ENCODE peak calls at places on chromosomes 13 and 19, in four cellular contexts. Z, D, S and A are unnamed samples.

GRCh38 chr19:7734220-7735203 is 2.6 kb upstream of the CLEC4G start:
- DNase-seq in Z (peak; percentile 30), D (no peak), S (peak; percentile 57), A (no peak)

GRCh38 chr19:46356670-46357055 is 9.8 kb downstream of the PPP5C start:
- DNase-seq in Z (peak; percentile 41), D (no peak), S (no peak), A (no peak)

GRCh38 chr13:58051807-58052375 is 420.3 kb downstream of the PCDH17 start:
- DNase-seq in Z (no peak), D (no peak), S (no peak), A (no peak)

GRCh38 chr13:87941244-87941643 is 270.1 kb downstream of the SLITRK5 start:
- DNase-seq in Z (no peak), D (no peak), S (no peak), A (no peak)

GRCh38 chr19:14761607-14762006 is 16.8 kb downstream of the ADGRE2 start:
- DNase-seq in Z (no peak), D (no peak), S (no peak), A (no peak)

GRCh38 chr19:18262917-18263316 is 11.3 kb downstream of the IQCN start:
- DNase-seq in Z (no peak), D (no peak), S (no peak), A (no peak)

GRCh38 chr19:49541914-49542313 is 14.1 kb downstream of the RCN3 start:
- DNase-seq in Z (no peak), D (no peak), S (no peak), A (no peak)

GRCh38 chr19:48308695-48309586 is 16.4 kb upstream of the EMP3 start:
- DNase-seq in Z (no peak), D (no peak), S (no peak), A (no peak)

GRCh38 chr13:35712907-35713685 is 236.6 kb upstream of the MAB21L1 start:
- DNase-seq in Z (no peak), D (peak; percentile 84), S (no peak), A (no peak)

GRCh38 chr13:113897161-113897560 is 33.3 kb upstream of the GAS6 start:
- DNase-seq in Z (no peak), D (peak; percentile 95), S (no peak), A (no peak)

GRCh38 chr19:4909172-4909896 is at the start of gene UHRF1:
- DNase-seq in Z (no peak), D (no peak), S (no peak), A (no peak)

GRCh38 chr19:48814895-48815294 is 4.1 kb upstream of the BCAT2 start:
- DNase-seq in Z (no peak), D (no peak), S (no peak), A (no peak)

GRCh38 chr19:19554074-19555023 is 16.3 kb downstream of the CILP2 start:
- DNase-seq in Z (no peak), D (no peak), S (peak; percentile 76), A (peak; percentile 65)

GRCh38 chr13:41601718-41602445 is 144.5 kb downstream of the RGCC start:
- DNase-seq in Z (no peak), D (no peak), S (no peak), A (no peak)

GRCh38 chr13:59494560-59494970 is 669.2 kb downstream of the DIAPH3 start:
- DNase-seq in Z (peak; percentile 66), D (peak; percentile 33), S (no peak), A (no peak)

GRCh38 chr13:73075546-73075945 is 16.7 kb downstream of the KLF5 start:
- DNase-seq in Z (no peak), D (no peak), S (no peak), A (peak; percentile 57)

GRCh38 chr13:103066991-103067390 is 774 bp upstream of the SLC10A2 start:
- DNase-seq in Z (no peak), D (no peak), S (no peak), A (no peak)

GRCh38 chr13:49055021-49055420 is 79.3 kb downstream of the FNDC3A start:
- DNase-seq in Z (no peak), D (no peak), S (no peak), A (no peak)

GRCh38 chr13:109151255-109151654 is 521.8 kb downstream of the MYO16 start:
- DNase-seq in Z (no peak), D (no peak), S (no peak), A (no peak)

GRCh38 chr19:12052571-12053169 is at the start of gene ZNF878:
- DNase-seq in Z (peak; percentile 95), D (no peak), S (peak; percentile 94), A (peak; percentile 95)

DNA sequence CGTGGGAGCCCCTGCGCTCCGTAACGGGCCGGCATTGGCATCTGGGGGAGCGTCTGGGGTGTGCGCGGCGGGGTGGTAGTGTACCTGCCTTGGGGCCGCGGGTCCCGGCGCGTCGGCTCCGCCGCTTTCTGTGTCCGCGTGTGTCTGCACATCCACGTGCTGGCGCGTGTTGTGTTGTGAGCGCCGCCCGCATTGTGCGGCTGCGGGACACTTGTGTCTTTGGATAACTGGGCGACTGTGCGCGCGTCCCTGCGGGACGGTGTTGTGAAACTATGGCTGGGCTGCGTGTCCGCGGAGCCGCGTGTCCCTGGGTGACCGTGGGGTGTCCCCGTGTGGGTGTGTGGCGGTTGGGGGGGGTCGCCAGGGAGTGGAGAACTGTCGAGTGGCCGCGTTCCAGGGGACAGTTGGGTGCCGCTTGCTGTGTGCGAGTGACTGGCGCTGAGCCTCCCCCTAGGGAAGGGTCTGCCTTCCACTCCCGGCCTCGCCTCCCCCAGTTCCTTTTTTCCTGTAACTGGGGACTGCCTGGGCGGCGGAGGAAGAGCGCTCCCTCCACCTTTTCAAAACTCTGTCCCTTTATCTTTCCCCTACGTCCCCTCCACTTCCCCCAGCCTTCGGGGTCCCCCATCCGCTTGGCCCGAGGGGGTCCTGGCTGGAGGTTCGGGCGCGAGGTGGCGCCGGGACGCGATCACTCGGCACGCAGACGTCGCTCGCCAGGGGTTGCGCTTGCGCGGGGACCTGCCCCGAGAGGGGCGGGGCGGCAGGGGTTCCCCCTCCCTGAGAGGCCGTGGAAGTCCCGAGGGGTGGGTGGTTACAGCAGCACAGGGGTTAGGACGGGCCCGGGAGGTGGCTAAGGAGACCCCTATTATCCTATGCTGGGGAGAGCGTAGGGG is 5.6 kb upstream of the NFIC start:
- DNase-seq in Z (peak; percentile 94), D (no peak), S (peak; percentile 89), A (peak; percentile 66)
- TF ChIP-seq CTCF in Z (no peak), D (no peak), S (no peak), A (no peak)

GRCh38 chr13:76330216-76330615 is 556.0 kb downstream of the KCTD12 start:
- DNase-seq in Z (no peak), D (no peak), S (no peak), A (no peak)
- TF ChIP-seq CTCF in Z (no peak), D (no peak), S (no peak), A (no peak)

GRCh38 chr13:83943530-83944279 is 61.4 kb upstream of the SLITRK1 start:
- DNase-seq in Z (no peak), D (no peak), S (no peak), A (no peak)
- TF ChIP-seq CTCF in Z (no peak), D (no peak), S (no peak), A (no peak)

DNA sequence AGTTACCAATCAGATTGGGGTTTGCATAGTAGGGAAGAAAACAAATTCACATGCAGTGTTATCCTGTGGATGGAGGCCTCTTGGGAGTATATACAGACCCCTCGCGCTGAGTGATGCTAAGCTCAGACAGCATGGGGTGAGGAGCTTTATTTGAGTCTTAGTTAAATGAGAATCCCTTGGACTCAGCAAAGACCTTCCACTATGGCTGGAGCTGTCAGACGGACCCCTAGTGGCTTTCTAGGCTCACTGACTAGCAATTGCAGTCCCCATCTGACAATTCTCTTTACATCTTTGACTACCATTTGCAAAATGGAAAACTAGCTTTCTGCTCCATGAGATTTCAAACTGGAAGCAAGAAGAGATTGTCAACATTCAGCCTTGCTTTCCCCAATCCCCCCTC is 90.4 kb downstream of the STOML3 start:
- DNase-seq in Z (no peak), D (no peak), S (no peak), A (no peak)
- TF ChIP-seq CTCF in Z (no peak), D (no peak), S (no peak), A (no peak)

GRCh38 chr13:29361716-29362115 is 233.8 kb downstream of the SLC7A1 start:
- DNase-seq in Z (no peak), D (no peak), S (no peak), A (no peak)
- TF ChIP-seq CTCF in Z (no peak), D (no peak), S (no peak), A (no peak)

GRCh38 chr19:16185925-16186234 is 670 bp downstream of the FAM32A start:
- DNase-seq in Z (no peak), D (no peak), S (no peak), A (no peak)
- TF ChIP-seq CTCF in Z (peak; percentile 11), D (peak; percentile 56), S (peak; percentile 37), A (no peak)

GRCh38 chr13:78604782-78605611 is 1.6 kb upstream of the POU4F1 start:
- DNase-seq in Z (no peak), D (no peak), S (no peak), A (no peak)
- TF ChIP-seq CTCF in Z (no peak), D (no peak), S (no peak), A (no peak)